ENCODE peak calls at places on chromosomes 16 and 17, in six cellular contexts. P, A, Y, T, Q and S are unnamed samples.

GRCh38 chr16:9687737-9688319 is 494.4 kb downstream of the GRIN2A start:
- DNase-seq in P (no peak), A (no peak), Y (no peak), T (no peak), Q (no peak), S (no peak)

GRCh38 chr16:78528265-78528664 is 428.8 kb downstream of the WWOX start:
- DNase-seq in P (no peak), A (no peak), Y (no peak), T (no peak), Q (peak), S (no peak)

GRCh38 chr17:12256380-12256995 is 235.8 kb downstream of the MAP2K4 start:
- DNase-seq in P (peak), A (no peak), Y (peak), T (no peak), Q (peak), S (peak)

GRCh38 chr17:39016193-39017153 is 49.3 kb upstream of the FBXO47 start:
- DNase-seq in P (no peak), A (no peak), Y (no peak), T (no peak), Q (no peak), S (no peak)

GRCh38 chr17:47802341-47803022 is 19.1 kb downstream of the OSBPL7 start:
- DNase-seq in P (peak), A (peak), Y (peak), T (no peak), Q (peak), S (no peak)

GRCh38 chr16:4319454-4319853 is 3.6 kb downstream of the GLIS2 start:
- DNase-seq in P (no peak), A (no peak), Y (no peak), T (no peak), Q (no peak), S (no peak)

GRCh38 chr16:28845173-28846079 is 722 bp downstream of the TUFM start:
- DNase-seq in P (no peak), A (peak), Y (peak), T (no peak), Q (peak), S (no peak)

GRCh38 chr17:79981090-79981489 is 54.6 kb downstream of the TBC1D16 start:
- DNase-seq in P (no peak), A (peak), Y (no peak), T (no peak), Q (no peak), S (no peak)

GRCh38 chr17:17849147-17849820 is 12.5 kb upstream of the SREBF1 start:
- DNase-seq in P (peak), A (no peak), Y (no peak), T (no peak), Q (peak), S (peak)

GRCh38 chr17:31692632-31693031 is 166.4 kb downstream of the COPRS start:
- DNase-seq in P (no peak), A (no peak), Y (no peak), T (no peak), Q (no peak), S (no peak)

GRCh38 chr16:2770057-2770780 is 6.9 kb downstream of the ELOB start:
- DNase-seq in P (no peak), A (no peak), Y (no peak), T (no peak), Q (no peak), S (no peak)

GRCh38 chr16:57242650-57243049 is 2.4 kb upstream of the ARL2BP start:
- DNase-seq in P (no peak), A (no peak), Y (no peak), T (peak), Q (no peak), S (no peak)

GRCh38 chr16:57244463-57244766 is 644 bp upstream of the ARL2BP start:
- DNase-seq in P (no peak), A (no peak), Y (no peak), T (no peak), Q (no peak), S (no peak)

GRCh38 chr16:57240872-57241271 is 4.2 kb upstream of the ARL2BP start:
- DNase-seq in P (no peak), A (no peak), Y (no peak), T (no peak), Q (no peak), S (no peak)

GRCh38 chr16:57245472-57246113 is 534 bp downstream of the ARL2BP start:
- DNase-seq in P (no peak), A (peak), Y (peak), T (no peak), Q (peak), S (no peak)

GRCh38 chr16:57244767-57245471 is at the start of gene ARL2BP:
- DNase-seq in P (peak), A (peak), Y (peak), T (peak), Q (peak), S (peak)
- TF ChIP-seq CTCF in P (peak), A (no peak), Y (peak), T (peak), Q (no peak), S (no peak)

GRCh38 chr16:25187491-25187795 is 29.3 kb upstream of the AQP8 start:
- DNase-seq in P (no peak), A (no peak), Y (no peak), T (no peak), Q (no peak), S (no peak)
- TF ChIP-seq CTCF in P (no peak), A (no peak), Y (no peak), T (no peak), Q (no peak), S (no peak)

GRCh38 chr17:3602499-3602898 is 6.7 kb downstream of the TRPV1 start:
- DNase-seq in P (no peak), A (peak), Y (peak), T (no peak), Q (peak), S (no peak)
- TF ChIP-seq CTCF in P (peak), A (peak), Y (peak), T (peak), Q (no peak), S (peak)

GRCh38 chr17:43983515-43984411 is 20.7 kb upstream of the NAGS start:
- DNase-seq in P (no peak), A (peak), Y (peak), T (no peak), Q (no peak), S (no peak)
- TF ChIP-seq CTCF in P (peak), A (peak), Y (peak), T (peak), Q (peak), S (peak)

DNA sequence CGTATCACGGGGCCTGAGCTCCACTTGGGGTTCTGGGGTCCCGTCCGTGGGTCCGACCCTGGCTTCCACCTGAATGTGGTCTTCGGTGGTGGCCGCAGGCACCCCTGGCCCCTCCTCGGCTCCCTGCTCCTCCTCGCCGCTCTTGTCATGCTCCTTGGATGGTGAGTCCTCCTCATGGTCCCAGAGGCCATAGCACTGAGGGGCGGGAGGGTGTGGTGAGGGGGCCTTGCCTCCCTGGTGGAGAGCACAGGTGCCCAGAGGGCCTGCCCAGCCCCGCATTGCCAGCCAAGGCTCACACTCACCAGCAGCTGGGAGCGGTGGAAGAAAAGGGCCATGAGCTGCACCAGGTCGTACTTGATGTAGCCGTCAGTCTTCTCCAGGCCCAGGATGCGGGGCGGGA is 14.9 kb downstream of the CTU2 start:
- DNase-seq in P (no peak), A (no peak), Y (no peak), T (no peak), Q (no peak), S (no peak)
- TF ChIP-seq CTCF in P (no peak), A (no peak), Y (no peak), T (no peak), Q (no peak), S (no peak)